ENCODE peak calls at places on chromosome 9, in eight cellular contexts. E is transverse colon, Q is mammary epithelial cell, U is NT2/D1, S is thoracic aorta, Z is hepatocyte, T is HCT116, N is IMR-90. M is an unnamed sample. For H3K4me1, the result is how much of the 10 kb centered on the place peaks cover.

GRCh38 chr9:125008599-125008998 is 67.7 kb upstream of the GOLGA1 start:
- DNase-seq in E (no peak), Q (no peak), U (no peak), S (no peak), Z (no peak), T (no peak), N (no peak), M (no peak)

GRCh38 chr9:99040911-99041582 is 63.9 kb upstream of the TGFBR1 start:
- DNase-seq in E (no peak), Q (peak), U (peak), S (no peak), Z (peak), T (no peak), N (peak), M (no peak)

GRCh38 chr9:136013116-136013515 is 51.9 kb upstream of the UBAC1 start:
- DNase-seq in E (no peak), Q (no peak), U (no peak), S (no peak), Z (no peak), T (no peak), N (no peak), M (no peak)

GRCh38 chr9:109355564-109356297 is 34.9 kb upstream of the EPB41L4B start:
- DNase-seq in E (no peak), Q (peak), U (no peak), S (no peak), Z (no peak), T (no peak), N (no peak), M (no peak)

GRCh38 chr9:88236531-88237453 is 98.5 kb upstream of the SPATA31C2 start:
- DNase-seq in E (no peak), Q (no peak), U (no peak), S (no peak), Z (no peak), T (no peak), N (peak), M (no peak)

GRCh38 chr9:114919611-114920010 is 10.8 kb downstream of the TNFSF8 start:
- DNase-seq in E (no peak), Q (no peak), U (no peak), S (no peak), Z (no peak), T (no peak), N (no peak), M (no peak)

GRCh38 chr9:27514551-27514950 is 9.5 kb upstream of the IFNK start:
- DNase-seq in E (no peak), Q (no peak), U (no peak), S (no peak), Z (no peak), T (no peak), N (no peak), M (no peak)

GRCh38 chr9:124758691-124759090 is 12.4 kb downstream of the NR6A1 start:
- DNase-seq in E (no peak), Q (no peak), U (no peak), S (no peak), Z (no peak), T (no peak), N (no peak), M (no peak)

GRCh38 chr9:130847306-130848217 is 12.5 kb downstream of the ABL1 start:
- DNase-seq in E (peak), Q (peak), U (no peak), S (peak), Z (peak), T (no peak), N (peak), M (peak)

DNA sequence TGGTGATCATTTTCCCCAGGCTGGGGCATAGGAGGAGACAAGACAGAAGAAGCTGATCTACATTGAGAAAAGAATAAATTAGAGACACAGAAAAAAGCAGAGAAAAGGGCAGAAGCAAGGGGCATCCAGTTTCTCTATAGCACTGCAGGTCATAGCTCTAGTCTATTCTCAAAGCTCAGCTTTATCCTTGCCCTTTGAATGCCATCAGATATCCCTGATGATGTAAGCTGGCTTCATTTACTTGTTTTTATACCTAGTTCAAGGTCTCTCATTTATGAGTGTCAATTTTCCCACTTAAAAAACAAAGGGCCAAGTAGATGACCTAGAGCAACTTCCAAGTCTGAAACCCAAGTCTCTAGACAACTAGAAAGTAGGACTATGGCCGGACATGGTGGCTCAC is 32.7 kb downstream of the FBXO10 start:
- DNase-seq in E (no peak), Q (no peak), U (no peak), S (no peak), Z (no peak), T (no peak), N (no peak), M (no peak)
- H3K4me1 ChIP-seq in E (under half), Q (under half), U (under half), S (under half), Z (under half), T (under half), N (under half), M (under half)

GRCh38 chr9:127537014-127537413 is 75.1 kb upstream of the STXBP1 start:
- DNase-seq in E (peak), Q (no peak), U (no peak), S (no peak), Z (no peak), T (no peak), N (peak), M (peak)

GRCh38 chr9:127534931-127535330 is 77.1 kb upstream of the STXBP1 start:
- DNase-seq in E (no peak), Q (peak), U (no peak), S (no peak), Z (no peak), T (no peak), N (no peak), M (no peak)

GRCh38 chr9:127536499-127536898 is 75.6 kb upstream of the STXBP1 start:
- DNase-seq in E (no peak), Q (no peak), U (no peak), S (no peak), Z (no peak), T (no peak), N (no peak), M (no peak)

GRCh38 chr9:127535396-127535795 is 76.7 kb upstream of the STXBP1 start:
- DNase-seq in E (no peak), Q (no peak), U (no peak), S (no peak), Z (no peak), T (no peak), N (no peak), M (no peak)

GRCh38 chr9:127535834-127536233 is 76.2 kb upstream of the STXBP1 start:
- DNase-seq in E (no peak), Q (no peak), U (no peak), S (no peak), Z (no peak), T (no peak), N (peak), M (no peak)
- H3K4me1 ChIP-seq in E (under half), Q (half or more), U (under half), S (under half), Z (under half), T (under half), N (half or more), M (under half)

DNA sequence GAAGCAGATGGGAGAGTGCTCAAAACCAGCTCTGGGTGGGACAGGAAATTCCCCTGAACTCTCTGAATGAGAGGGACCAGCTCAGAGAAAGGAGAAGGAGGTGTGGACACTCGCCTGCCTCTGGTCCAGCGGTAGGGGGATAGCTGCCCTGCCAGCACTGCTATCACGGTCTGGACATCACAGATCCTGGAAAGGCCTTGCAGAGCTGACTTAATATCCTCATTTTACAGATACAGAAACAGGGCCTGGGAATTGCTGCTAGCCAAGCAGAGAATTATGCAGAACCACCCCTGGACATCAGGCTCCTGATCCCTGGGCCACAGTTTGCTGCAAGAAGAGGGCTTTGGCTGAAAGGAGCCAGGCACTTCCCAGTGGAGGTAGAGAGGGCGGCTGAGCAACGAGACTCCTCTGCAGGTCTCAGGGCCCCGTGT is 4.8 kb downstream of the TRAF1 start:
- DNase-seq in E (no peak), Q (no peak), U (no peak), S (no peak), Z (peak), T (no peak), N (no peak), M (no peak)
- H3K4me1 ChIP-seq in E (under half), Q (under half), U (under half), S (half or more), Z (under half), T (under half), N (under half), M (under half)

DNA sequence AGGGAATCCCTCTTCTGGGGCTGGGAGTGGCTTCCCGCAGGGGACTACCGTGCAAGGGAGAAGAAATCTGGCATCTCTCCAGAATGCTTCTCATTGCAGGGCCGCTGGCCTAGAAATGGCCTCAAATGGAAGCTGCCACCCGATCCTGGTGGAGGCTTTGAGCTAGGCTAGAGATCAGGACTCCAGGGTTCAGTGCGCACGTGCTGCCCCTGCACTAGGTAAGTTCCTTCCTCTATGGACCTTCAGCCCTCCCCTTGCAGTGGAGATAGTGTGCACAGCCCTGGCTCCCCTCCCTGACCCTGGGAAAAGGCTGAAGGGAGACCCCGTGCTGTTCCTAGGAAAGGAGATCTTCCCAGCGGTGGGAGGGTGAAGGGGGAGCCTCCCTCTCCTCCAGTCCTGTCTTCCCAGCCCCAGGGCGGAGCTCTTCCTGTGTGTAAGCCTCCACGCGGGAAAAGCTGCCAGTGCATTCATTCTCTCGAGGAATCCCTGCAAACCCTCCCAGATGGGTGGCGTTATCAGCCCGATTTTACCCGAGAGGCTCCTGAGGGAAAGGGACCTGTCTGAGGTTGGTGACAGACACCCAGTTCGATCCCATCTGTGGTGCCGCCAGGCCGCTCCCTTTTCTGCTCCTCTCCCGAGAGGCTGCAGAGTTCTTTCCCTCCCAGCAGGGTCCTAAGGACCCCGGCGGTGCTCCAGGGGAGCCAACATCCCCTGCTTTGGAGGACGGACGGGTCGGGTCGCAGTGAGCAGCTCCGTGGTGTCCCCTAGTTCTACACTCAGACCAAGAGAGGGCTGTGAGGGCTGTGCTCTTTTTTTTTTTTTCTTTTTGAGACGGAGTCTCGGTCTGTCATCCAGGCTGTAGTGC is 1.4 kb upstream of the CERCAM start:
- DNase-seq in E (no peak), Q (no peak), U (no peak), S (no peak), Z (peak), T (no peak), N (peak), M (peak)
- H3K4me1 ChIP-seq in E (under half), Q (under half), U (under half), S (under half), Z (under half), T (under half), N (under half), M (under half)

GRCh38 chr9:134373953-134374300 is 47.7 kb downstream of the RXRA start:
- DNase-seq in E (no peak), Q (no peak), U (no peak), S (no peak), Z (no peak), T (no peak), N (no peak), M (no peak)
- H3K4me1 ChIP-seq in E (half or more), Q (half or more), U (under half), S (half or more), Z (under half), T (under half), N (under half), M (under half)